ENCODE peak calls at places on chromosomes 4 and X, in eight cellular contexts. One of them, this sample, is unnamed.

GRCh38 chr4:110540606-110541440 is 64.9 kb downstream of the ENPEP start:
- DNase-seq in H1: no peak
- DNase-seq in HepG2: no peak
- DNase-seq in A549: no peak
- DNase-seq in SK-N-SH: no peak
- DNase-seq in suprapubic skin: no peak
- DNase-seq in upper lobe of left lung: no peak
- DNase-seq in sigmoid colon: no peak
- DNase-seq in this sample: no peak

GRCh38 chr4:138051157-138051556 is 191.0 kb downstream of the SLC7A11 start:
- DNase-seq in H1: no peak
- DNase-seq in HepG2: no peak
- DNase-seq in A549: no peak
- DNase-seq in SK-N-SH: no peak
- DNase-seq in suprapubic skin: no peak
- DNase-seq in upper lobe of left lung: no peak
- DNase-seq in sigmoid colon: no peak
- DNase-seq in this sample: no peak

GRCh38 chr4:169239236-169239905 is 31.4 kb downstream of the SH3RF1 start:
- DNase-seq in H1: no peak
- DNase-seq in HepG2: no peak
- DNase-seq in A549: no peak
- DNase-seq in SK-N-SH: no peak
- DNase-seq in suprapubic skin: no peak
- DNase-seq in upper lobe of left lung: no peak
- DNase-seq in sigmoid colon: no peak
- DNase-seq in this sample: no peak

GRCh38 chr4:127251423-127251822 is 381.3 kb upstream of the INTU start:
- DNase-seq in H1: no peak
- DNase-seq in HepG2: no peak
- DNase-seq in A549: no peak
- DNase-seq in SK-N-SH: no peak
- DNase-seq in suprapubic skin: no peak
- DNase-seq in upper lobe of left lung: no peak
- DNase-seq in sigmoid colon: no peak
- DNase-seq in this sample: no peak

GRCh38 chr4:16772366-16772850 is 126.0 kb downstream of the LDB2 start:
- DNase-seq in H1: no peak
- DNase-seq in HepG2: no peak
- DNase-seq in A549: no peak
- DNase-seq in SK-N-SH: no peak
- DNase-seq in suprapubic skin: no peak
- DNase-seq in upper lobe of left lung: no peak
- DNase-seq in sigmoid colon: no peak
- DNase-seq in this sample: no peak

GRCh38 chrX:134622056-134622812 is 36.0 kb downstream of the PLAC1 start:
- DNase-seq in H1: peak; percentile 39
- DNase-seq in HepG2: no peak
- DNase-seq in A549: peak; percentile 39
- DNase-seq in SK-N-SH: no peak
- DNase-seq in suprapubic skin: no peak
- DNase-seq in upper lobe of left lung: no peak
- DNase-seq in sigmoid colon: no peak
- DNase-seq in this sample: no peak

GRCh38 chr4:41359069-41359769 is 102.5 kb downstream of the UCHL1 start:
- DNase-seq in H1: peak; percentile 36
- DNase-seq in HepG2: no peak
- DNase-seq in A549: peak; percentile 72
- DNase-seq in SK-N-SH: peak; percentile 71
- DNase-seq in suprapubic skin: no peak
- DNase-seq in upper lobe of left lung: peak; percentile 63
- DNase-seq in sigmoid colon: no peak
- DNase-seq in this sample: no peak

GRCh38 chr4:10582059-10582686 is 102.4 kb downstream of the CLNK start:
- DNase-seq in H1: no peak
- DNase-seq in HepG2: peak; percentile 12
- DNase-seq in A549: peak; percentile 8
- DNase-seq in SK-N-SH: peak; percentile 27
- DNase-seq in suprapubic skin: no peak
- DNase-seq in upper lobe of left lung: no peak
- DNase-seq in sigmoid colon: no peak
- DNase-seq in this sample: peak; percentile 31

GRCh38 chr4:42396361-42397255 is 680 bp upstream of the SHISA3 start:
- DNase-seq in H1: no peak
- DNase-seq in HepG2: no peak
- DNase-seq in A549: no peak
- DNase-seq in SK-N-SH: no peak
- DNase-seq in suprapubic skin: no peak
- DNase-seq in upper lobe of left lung: no peak
- DNase-seq in sigmoid colon: no peak
- DNase-seq in this sample: no peak

GRCh38 chr4:15961778-15962510 is 1.0 kb downstream of the FGFBP2 start:
- DNase-seq in H1: no peak
- DNase-seq in HepG2: no peak
- DNase-seq in A549: no peak
- DNase-seq in SK-N-SH: no peak
- DNase-seq in suprapubic skin: no peak
- DNase-seq in upper lobe of left lung: no peak
- DNase-seq in sigmoid colon: no peak
- DNase-seq in this sample: peak; percentile 21

GRCh38 chr4:146054676-146055075 is 116.1 kb upstream of the ZNF827 start:
- DNase-seq in H1: no peak
- DNase-seq in HepG2: no peak
- DNase-seq in A549: no peak
- DNase-seq in SK-N-SH: no peak
- DNase-seq in suprapubic skin: no peak
- DNase-seq in upper lobe of left lung: no peak
- DNase-seq in sigmoid colon: no peak
- DNase-seq in this sample: no peak

GRCh38 chr4:81405900-81406401 is 65.8 kb downstream of the RASGEF1B start:
- DNase-seq in H1: no peak
- DNase-seq in HepG2: peak; percentile 81
- DNase-seq in A549: peak; percentile 29
- DNase-seq in SK-N-SH: peak; percentile 47
- DNase-seq in suprapubic skin: no peak
- DNase-seq in upper lobe of left lung: no peak
- DNase-seq in sigmoid colon: no peak
- DNase-seq in this sample: peak; percentile 60

GRCh38 chr4:145899886-145900466 is 38.6 kb downstream of the ZNF827 start:
- DNase-seq in H1: no peak
- DNase-seq in HepG2: no peak
- DNase-seq in A549: no peak
- DNase-seq in SK-N-SH: no peak
- DNase-seq in suprapubic skin: no peak
- DNase-seq in upper lobe of left lung: no peak
- DNase-seq in sigmoid colon: no peak
- DNase-seq in this sample: no peak

GRCh38 chr4:88242144-88242543 is 42.2 kb downstream of the PPM1K start:
- DNase-seq in H1: no peak
- DNase-seq in HepG2: peak; percentile 55
- DNase-seq in A549: no peak
- DNase-seq in SK-N-SH: no peak
- DNase-seq in suprapubic skin: no peak
- DNase-seq in upper lobe of left lung: no peak
- DNase-seq in sigmoid colon: no peak
- DNase-seq in this sample: no peak

GRCh38 chr4:76125816-76126215 is 22.4 kb downstream of the NUP54 start:
- DNase-seq in H1: no peak
- DNase-seq in HepG2: no peak
- DNase-seq in A549: no peak
- DNase-seq in SK-N-SH: no peak
- DNase-seq in suprapubic skin: no peak
- DNase-seq in upper lobe of left lung: no peak
- DNase-seq in sigmoid colon: no peak
- DNase-seq in this sample: no peak

GRCh38 chr4:8046925-8047541 is 107.4 kb upstream of the AFAP1 start:
- DNase-seq in H1: no peak
- DNase-seq in HepG2: no peak
- DNase-seq in A549: no peak
- DNase-seq in SK-N-SH: no peak
- DNase-seq in suprapubic skin: no peak
- DNase-seq in upper lobe of left lung: peak; percentile 77
- DNase-seq in sigmoid colon: no peak
- DNase-seq in this sample: no peak

GRCh38 chr4:127400736-127401346 is 231.9 kb upstream of the INTU start:
- DNase-seq in H1: peak; percentile 19
- DNase-seq in HepG2: peak; percentile 66
- DNase-seq in A549: peak; percentile 1
- DNase-seq in SK-N-SH: peak; percentile 28
- DNase-seq in suprapubic skin: peak; percentile 62
- DNase-seq in upper lobe of left lung: no peak
- DNase-seq in sigmoid colon: peak; percentile 70
- DNase-seq in this sample: peak; percentile 62

GRCh38 chrX:85516131-85516530 is 136.7 kb upstream of the POF1B start:
- DNase-seq in H1: no peak
- DNase-seq in HepG2: no peak
- DNase-seq in A549: no peak
- DNase-seq in SK-N-SH: no peak
- DNase-seq in suprapubic skin: no peak
- DNase-seq in upper lobe of left lung: no peak
- DNase-seq in sigmoid colon: no peak
- DNase-seq in this sample: no peak

GRCh38 chr4:41656572-41657301 is 91.8 kb downstream of the PHOX2B start:
- DNase-seq in H1: no peak
- DNase-seq in HepG2: no peak
- DNase-seq in A549: no peak
- DNase-seq in SK-N-SH: no peak
- DNase-seq in suprapubic skin: no peak
- DNase-seq in upper lobe of left lung: peak; percentile 5
- DNase-seq in sigmoid colon: no peak
- DNase-seq in this sample: no peak

GRCh38 chr4:83378426-83378825 is 43.8 kb upstream of the HPSE start:
- DNase-seq in H1: no peak
- DNase-seq in HepG2: no peak
- DNase-seq in A549: no peak
- DNase-seq in SK-N-SH: no peak
- DNase-seq in suprapubic skin: no peak
- DNase-seq in upper lobe of left lung: no peak
- DNase-seq in sigmoid colon: no peak
- DNase-seq in this sample: no peak

GRCh38 chr4:87151730-87152129 is 68.7 kb downstream of the KLHL8 start:
- DNase-seq in H1: no peak
- DNase-seq in HepG2: no peak
- DNase-seq in A549: no peak
- DNase-seq in SK-N-SH: no peak
- DNase-seq in suprapubic skin: no peak
- DNase-seq in upper lobe of left lung: no peak
- DNase-seq in sigmoid colon: no peak
- DNase-seq in this sample: no peak

GRCh38 chrX:150282953-150283352 is 80.2 kb upstream of the MAMLD1 start:
- DNase-seq in H1: no peak
- DNase-seq in HepG2: no peak
- DNase-seq in A549: no peak
- DNase-seq in SK-N-SH: no peak
- DNase-seq in suprapubic skin: no peak
- DNase-seq in upper lobe of left lung: no peak
- DNase-seq in sigmoid colon: no peak
- DNase-seq in this sample: no peak
- TF ChIP-seq EP300 in H1: no peak
- TF ChIP-seq EP300 in HepG2: no peak
- TF ChIP-seq EP300 in A549: no peak
- TF ChIP-seq EP300 in SK-N-SH: no peak
- TF ChIP-seq EP300 in suprapubic skin: no peak
- TF ChIP-seq EP300 in upper lobe of left lung: no peak
- TF ChIP-seq EP300 in sigmoid colon: no peak
- TF ChIP-seq EP300 in this sample: no peak

DNA sequence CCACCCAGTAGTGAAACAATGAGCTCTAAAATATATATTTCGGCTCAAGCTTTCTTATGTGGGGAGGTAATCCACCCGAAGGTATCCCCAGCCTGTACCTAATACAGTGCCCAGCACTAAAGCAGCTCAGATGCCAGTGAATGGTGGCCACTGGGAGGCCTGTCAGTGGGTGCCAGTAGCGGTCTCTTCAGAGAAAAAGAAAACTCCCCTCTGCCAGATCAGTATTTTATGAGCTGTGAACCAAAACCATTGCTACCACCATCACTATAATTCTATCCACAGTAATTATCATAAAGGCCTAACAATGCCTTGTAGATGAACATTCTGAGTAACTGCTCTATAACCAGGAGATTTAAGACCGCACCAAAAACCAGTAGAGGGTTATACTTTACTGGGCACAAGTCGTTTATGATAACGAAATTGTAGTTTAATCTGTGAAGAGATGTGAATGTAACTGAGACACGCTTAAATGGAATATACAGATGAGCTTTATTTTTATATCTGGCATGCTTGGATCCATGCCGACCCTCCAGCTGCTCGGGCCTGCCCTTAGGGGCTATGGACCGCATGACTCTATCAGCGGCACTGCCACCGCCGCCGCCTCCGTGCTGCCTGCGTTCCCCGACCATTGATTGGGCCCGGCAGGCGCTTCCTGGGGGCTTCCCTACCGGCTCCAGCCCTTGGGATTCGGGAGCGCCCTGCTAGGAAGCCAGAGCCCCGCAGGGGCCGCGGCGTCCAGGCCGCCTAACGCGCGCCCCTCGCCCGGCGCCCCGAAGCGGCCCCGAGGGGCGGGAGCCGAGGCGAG is 586 bp upstream of the NFKB1 start:
- DNase-seq in H1: no peak
- DNase-seq in HepG2: peak; percentile 24
- DNase-seq in A549: no peak
- DNase-seq in SK-N-SH: peak; percentile 73
- DNase-seq in suprapubic skin: peak; percentile 79
- DNase-seq in upper lobe of left lung: no peak
- DNase-seq in sigmoid colon: peak; percentile 78
- DNase-seq in this sample: peak; percentile 45
- TF ChIP-seq CTCF in H1: no peak
- TF ChIP-seq CTCF in HepG2: no peak
- TF ChIP-seq CTCF in A549: no peak
- TF ChIP-seq CTCF in SK-N-SH: peak; percentile 22
- TF ChIP-seq CTCF in suprapubic skin: no peak
- TF ChIP-seq CTCF in upper lobe of left lung: no peak
- TF ChIP-seq CTCF in sigmoid colon: peak; percentile 8
- TF ChIP-seq CTCF in this sample: peak; percentile 6

DNA sequence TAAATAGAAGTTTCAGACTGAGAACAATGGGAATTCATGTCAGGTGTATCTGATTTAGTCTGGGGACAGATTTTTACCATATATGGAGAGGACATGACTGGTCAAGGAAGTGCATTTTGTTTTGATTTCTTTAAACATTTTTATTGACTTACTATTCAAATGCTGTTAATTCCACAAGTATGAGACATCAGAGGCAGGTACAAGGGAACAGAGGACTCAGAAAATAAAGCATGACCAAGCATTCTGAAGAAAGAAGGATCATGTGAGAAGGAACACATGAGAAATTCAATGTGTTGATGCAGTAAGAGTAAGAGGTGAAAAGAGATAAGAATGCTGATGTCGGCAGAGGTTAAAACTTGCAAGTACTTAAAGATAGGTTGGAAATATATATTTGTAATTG is 1452.6 kb downstream of the PCDH7 start:
- DNase-seq in H1: no peak
- DNase-seq in HepG2: no peak
- DNase-seq in A549: no peak
- DNase-seq in SK-N-SH: no peak
- DNase-seq in suprapubic skin: no peak
- DNase-seq in upper lobe of left lung: no peak
- DNase-seq in sigmoid colon: no peak
- DNase-seq in this sample: no peak
- TF ChIP-seq EP300 in H1: no peak
- TF ChIP-seq EP300 in HepG2: no peak
- TF ChIP-seq EP300 in A549: no peak
- TF ChIP-seq EP300 in SK-N-SH: no peak
- TF ChIP-seq EP300 in suprapubic skin: no peak
- TF ChIP-seq EP300 in upper lobe of left lung: no peak
- TF ChIP-seq EP300 in sigmoid colon: no peak
- TF ChIP-seq EP300 in this sample: no peak

GRCh38 chr4:155371432-155372043 is 5.2 kb downstream of the MAP9 start:
- DNase-seq in H1: no peak
- DNase-seq in HepG2: no peak
- DNase-seq in A549: no peak
- DNase-seq in SK-N-SH: peak; percentile 35
- DNase-seq in suprapubic skin: no peak
- DNase-seq in upper lobe of left lung: no peak
- DNase-seq in sigmoid colon: no peak
- DNase-seq in this sample: no peak
- TF ChIP-seq CTCF in H1: peak; percentile 19
- TF ChIP-seq CTCF in HepG2: peak; percentile 10
- TF ChIP-seq CTCF in A549: peak; percentile 58
- TF ChIP-seq CTCF in SK-N-SH: peak; percentile 76
- TF ChIP-seq CTCF in suprapubic skin: peak; percentile 12
- TF ChIP-seq CTCF in upper lobe of left lung: peak; percentile 22
- TF ChIP-seq CTCF in sigmoid colon: no peak
- TF ChIP-seq CTCF in this sample: no peak

This sample was measured in tibial nerve.